ENCODE peak calls at places on chromosome 20, in eight cellular contexts. S, J, G, Q, Y, W, K and P are unnamed samples. For H3K27me3, the result is how much of the 10 kb centered on the place peaks cover.

GRCh38 chr20:8082999-8083398 is 49.1 kb upstream of the PLCB1 start:
- DNase-seq in S (no peak), J (no peak), G (no peak), Q (no peak), Y (no peak), W (no peak), K (no peak), P (no peak)

GRCh38 chr20:6519556-6519955 is 247.9 kb upstream of the BMP2 start:
- DNase-seq in S (no peak), J (peak), G (peak), Q (no peak), Y (no peak), W (no peak), K (no peak), P (peak)

GRCh38 chr20:3901028-3901746 is 12.0 kb downstream of the PANK2 start:
- DNase-seq in S (no peak), J (no peak), G (no peak), Q (no peak), Y (no peak), W (no peak), K (no peak), P (no peak)

GRCh38 chr20:33578510-33578909 is 83.6 kb upstream of the C20orf144 start:
- DNase-seq in S (no peak), J (no peak), G (no peak), Q (no peak), Y (no peak), W (no peak), K (no peak), P (no peak)

GRCh38 chr20:30593572-30593971 is 663.9 kb upstream of the DEFB115 start:
- DNase-seq in S (no peak), J (no peak), G (no peak), Q (no peak), Y (no peak), W (no peak), K (no peak), P (no peak)

GRCh38 chr20:10648651-10649050 is 25.1 kb downstream of the JAG1 start:
- DNase-seq in S (no peak), J (peak), G (no peak), Q (no peak), Y (no peak), W (no peak), K (no peak), P (peak)

GRCh38 chr20:33811763-33812672 is 870 bp downstream of the CHMP4B start:
- DNase-seq in S (no peak), J (peak), G (peak), Q (peak), Y (peak), W (no peak), K (peak), P (peak)

GRCh38 chr20:2930538-2930937 is 57.3 kb downstream of the PTPRA start:
- DNase-seq in S (no peak), J (no peak), G (no peak), Q (no peak), Y (no peak), W (no peak), K (no peak), P (no peak)

GRCh38 chr20:32189691-32190607 is 17.6 kb downstream of the PLAGL2 start:
- DNase-seq in S (no peak), J (no peak), G (no peak), Q (no peak), Y (peak), W (no peak), K (peak), P (no peak)

GRCh38 chr20:39089029-39089428 is 126.9 kb downstream of the DHX35 start:
- DNase-seq in S (no peak), J (no peak), G (no peak), Q (no peak), Y (no peak), W (no peak), K (no peak), P (no peak)

GRCh38 chr20:62627901-62628612 is 14.2 kb upstream of the SLCO4A1 start:
- DNase-seq in S (no peak), J (no peak), G (no peak), Q (no peak), Y (no peak), W (no peak), K (peak), P (peak)

GRCh38 chr20:62632575-62632974 is 9.7 kb upstream of the SLCO4A1 start:
- DNase-seq in S (no peak), J (no peak), G (no peak), Q (no peak), Y (no peak), W (no peak), K (no peak), P (no peak)

GRCh38 chr20:62628691-62629090 is 13.6 kb upstream of the SLCO4A1 start:
- DNase-seq in S (no peak), J (no peak), G (no peak), Q (no peak), Y (no peak), W (no peak), K (peak), P (no peak)

GRCh38 chr20:62631336-62632317 is 10.7 kb upstream of the SLCO4A1 start:
- DNase-seq in S (no peak), J (no peak), G (no peak), Q (no peak), Y (no peak), W (no peak), K (no peak), P (no peak)

GRCh38 chr20:62629864-62630470 is 12.3 kb upstream of the SLCO4A1 start:
- DNase-seq in S (no peak), J (no peak), G (no peak), Q (no peak), Y (no peak), W (no peak), K (no peak), P (no peak)
- TF ChIP-seq CTCF in S (no peak), J (no peak), G (no peak), Q (no peak), Y (no peak), W (no peak), K (no peak), P (no peak)

GRCh38 chr20:21394120-21394519 is 3.2 kb downstream of the NKX2-4 start:
- DNase-seq in S (no peak), J (no peak), G (no peak), Q (no peak), Y (no peak), W (no peak), K (no peak), P (no peak)
- H3K27me3 ChIP-seq in S (under half), J (half or more), G (under half), Q (under half), Y (half or more), W (half or more), K (half or more), P (half or more)

GRCh38 chr20:45343445-45343866 is 4.8 kb downstream of the SDC4 start:
- DNase-seq in S (no peak), J (no peak), G (peak), Q (peak), Y (no peak), W (no peak), K (no peak), P (no peak)
- H3K4me3 ChIP-seq in S (peak), J (no peak), G (peak), Q (no peak), Y (no peak), W (no peak), K (no peak), P (no peak)

GRCh38 chr20:52003976-52004375 is 187.6 kb downstream of the ZFP64 start:
- DNase-seq in S (no peak), J (no peak), G (no peak), Q (no peak), Y (no peak), W (no peak), K (no peak), P (no peak)

GRCh38 chr20:52003415-52003814 is 188.2 kb downstream of the ZFP64 start:
- DNase-seq in S (no peak), J (no peak), G (no peak), Q (no peak), Y (no peak), W (no peak), K (no peak), P (no peak)

GRCh38 chr20:52004720-52005119 is 186.9 kb downstream of the ZFP64 start:
- DNase-seq in S (no peak), J (no peak), G (no peak), Q (no peak), Y (no peak), W (no peak), K (no peak), P (no peak)

GRCh38 chr20:52001999-52002666 is 189.4 kb downstream of the ZFP64 start:
- DNase-seq in S (peak), J (peak), G (no peak), Q (no peak), Y (no peak), W (no peak), K (no peak), P (no peak)
- TF ChIP-seq CTCF in S (peak), J (peak), G (no peak), Q (no peak), Y (no peak), W (no peak), K (no peak), P (peak)

GRCh38 chr20:24001901-24002405 is 13.4 kb upstream of the GGTLC1 start:
- DNase-seq in S (no peak), J (no peak), G (no peak), Q (no peak), Y (no peak), W (no peak), K (no peak), P (no peak)
- H3K27me3 ChIP-seq in S (under half), J (under half), G (under half), Q (under half), Y (under half), W (under half), K (under half), P (under half)

DNA sequence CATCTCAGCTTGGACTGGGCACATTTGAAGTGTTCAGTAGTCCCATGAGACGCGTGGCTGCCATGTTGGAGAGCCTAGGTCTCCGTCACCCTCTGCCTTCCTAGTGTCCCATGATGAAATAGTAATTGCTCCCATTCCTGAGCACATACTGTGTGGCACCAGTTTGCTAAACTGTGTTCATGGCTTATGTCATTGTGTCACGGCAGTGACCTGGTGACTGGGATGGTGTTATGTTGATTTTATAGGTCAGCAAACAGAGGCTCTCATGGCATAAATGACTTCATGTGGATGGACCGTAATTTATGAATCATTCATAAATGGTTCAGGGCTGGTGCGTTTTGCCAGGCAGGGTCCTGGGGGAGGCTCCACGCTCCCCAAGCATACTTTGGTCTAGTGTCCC is 3.8 kb downstream of the BCAS4 start:
- DNase-seq in S (no peak), J (no peak), G (no peak), Q (no peak), Y (no peak), W (no peak), K (no peak), P (no peak)
- H3K4me3 ChIP-seq in S (no peak), J (no peak), G (no peak), Q (no peak), Y (no peak), W (no peak), K (no peak), P (no peak)

DNA sequence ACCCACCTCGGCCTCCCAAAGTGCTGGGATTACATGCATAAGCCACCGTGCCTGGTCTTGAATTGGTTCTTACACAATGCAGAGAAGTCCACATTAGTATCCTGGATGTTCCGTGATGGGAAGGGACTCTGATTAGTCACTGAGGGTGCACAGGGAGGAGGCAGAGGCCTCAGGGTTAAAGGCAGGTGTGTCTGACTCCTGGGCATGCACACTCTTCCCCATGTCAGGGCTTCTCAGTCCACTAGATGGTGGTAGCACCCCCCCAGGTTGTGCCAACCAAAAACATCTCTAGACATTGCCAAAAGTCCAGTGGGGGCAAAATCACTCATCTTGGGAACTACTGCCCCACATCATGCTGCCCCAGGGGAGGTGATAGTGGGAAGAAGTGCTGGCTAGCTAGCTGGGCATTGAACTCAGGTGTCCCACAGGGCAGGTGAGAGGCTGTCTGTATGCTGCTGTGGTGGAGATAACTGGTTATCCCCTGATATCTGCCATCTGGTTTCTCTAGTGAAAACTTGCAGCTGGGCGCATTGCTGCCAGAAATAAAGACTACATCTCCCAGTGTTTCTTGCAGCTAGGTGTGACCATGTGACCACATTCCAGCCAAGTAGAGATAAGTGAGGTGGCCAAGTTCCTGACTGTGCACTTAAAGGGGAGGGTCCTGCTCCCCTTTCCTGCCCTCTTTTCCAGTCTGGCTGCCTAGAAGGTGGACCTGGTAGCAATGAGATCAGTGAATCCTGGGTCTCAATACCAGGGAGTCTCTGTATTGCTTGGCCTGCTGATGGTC is 8.4 kb upstream of the NSFL1C start:
- DNase-seq in S (no peak), J (no peak), G (peak), Q (no peak), Y (peak), W (no peak), K (no peak), P (no peak)
- TF ChIP-seq CTCF in S (peak), J (peak), G (peak), Q (no peak), Y (no peak), W (no peak), K (no peak), P (peak)

GRCh38 chr20:63567132-63567381 is 7.0 kb downstream of the HELZ2 start:
- DNase-seq in S (no peak), J (no peak), G (no peak), Q (no peak), Y (no peak), W (no peak), K (no peak), P (no peak)
- H3K27me3 ChIP-seq in S (under half), J (under half), G (under half), Q (under half), Y (under half), W (under half), K (under half), P (under half)

DNA sequence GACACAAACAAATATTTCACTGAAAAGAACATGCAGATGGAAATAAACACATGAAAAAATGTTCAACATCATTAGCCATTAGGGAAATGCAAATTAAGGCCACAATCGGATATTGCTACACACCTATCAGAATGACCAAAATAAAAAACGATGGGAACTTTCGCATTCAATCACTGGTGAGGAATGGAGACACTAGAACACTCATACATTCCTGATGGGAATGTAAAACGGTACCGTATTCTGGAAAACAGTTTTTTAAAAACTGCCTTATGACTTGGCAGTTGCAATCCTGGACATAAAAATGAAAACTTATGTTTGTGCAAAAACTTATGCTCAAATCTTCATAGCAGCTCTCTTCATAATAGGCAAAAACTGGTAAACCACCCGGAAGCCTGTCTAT is 146.0 kb downstream of the CEBPB start:
- DNase-seq in S (no peak), J (no peak), G (no peak), Q (no peak), Y (no peak), W (no peak), K (no peak), P (no peak)
- H3K4me3 ChIP-seq in S (no peak), J (no peak), G (no peak), Q (no peak), Y (no peak), W (no peak), K (no peak), P (no peak)